ENCODE peak calls at places on chromosome 5, in five cellular contexts. One of them, this sample, is unnamed.

GRCh38 chr5:18264126-18264882 is 630.0 kb downstream of the TAF11L14 start:
- DNase-seq in DND-41: no peak
- DNase-seq in fibroblast of lung: no peak
- DNase-seq in hepatocyte: no peak
- DNase-seq in astrocyte: no peak
- DNase-seq in this sample: no peak

GRCh38 chr5:16456103-16456832 is 9.3 kb downstream of the ZNF622 start:
- DNase-seq in DND-41: peak
- DNase-seq in fibroblast of lung: peak
- DNase-seq in hepatocyte: peak
- DNase-seq in astrocyte: peak
- DNase-seq in this sample: peak

GRCh38 chr5:56814361-56814962 is 887 bp upstream of the MAP3K1 start:
- DNase-seq in DND-41: peak
- DNase-seq in fibroblast of lung: no peak
- DNase-seq in hepatocyte: peak
- DNase-seq in astrocyte: no peak
- DNase-seq in this sample: peak

GRCh38 chr5:166111021-166111420 is 2180.4 kb upstream of the WWC1 start:
- DNase-seq in DND-41: no peak
- DNase-seq in fibroblast of lung: no peak
- DNase-seq in hepatocyte: no peak
- DNase-seq in astrocyte: no peak
- DNase-seq in this sample: no peak

GRCh38 chr5:93990504-93991085 is 249.2 kb upstream of the POU5F2 start:
- DNase-seq in DND-41: no peak
- DNase-seq in fibroblast of lung: no peak
- DNase-seq in hepatocyte: no peak
- DNase-seq in astrocyte: no peak
- DNase-seq in this sample: no peak

GRCh38 chr5:169296456-169297220 is 4.3 kb downstream of the SLIT3 start:
- DNase-seq in DND-41: no peak
- DNase-seq in fibroblast of lung: peak
- DNase-seq in hepatocyte: no peak
- DNase-seq in astrocyte: peak
- DNase-seq in this sample: no peak

GRCh38 chr5:75460947-75461346 is 50.5 kb downstream of the CERT1 start:
- DNase-seq in DND-41: no peak
- DNase-seq in fibroblast of lung: no peak
- DNase-seq in hepatocyte: no peak
- DNase-seq in astrocyte: no peak
- DNase-seq in this sample: no peak

GRCh38 chr5:154370119-154370518 is 75.7 kb upstream of the SAP30L start:
- DNase-seq in DND-41: no peak
- DNase-seq in fibroblast of lung: peak
- DNase-seq in hepatocyte: no peak
- DNase-seq in astrocyte: peak
- DNase-seq in this sample: peak

GRCh38 chr5:2196416-2196815 is 313.7 kb upstream of the IRX4 start:
- DNase-seq in DND-41: no peak
- DNase-seq in fibroblast of lung: no peak
- DNase-seq in hepatocyte: no peak
- DNase-seq in astrocyte: no peak
- DNase-seq in this sample: no peak

GRCh38 chr5:95730730-95731570 is at the start of gene RHOBTB3:
- DNase-seq in DND-41: peak
- DNase-seq in fibroblast of lung: peak
- DNase-seq in hepatocyte: peak
- DNase-seq in astrocyte: peak
- DNase-seq in this sample: peak

GRCh38 chr5:107719207-107719606 is 48.5 kb upstream of the EFNA5 start:
- DNase-seq in DND-41: no peak
- DNase-seq in fibroblast of lung: no peak
- DNase-seq in hepatocyte: no peak
- DNase-seq in astrocyte: no peak
- DNase-seq in this sample: no peak

GRCh38 chr5:139862803-139863202 is 67.2 kb downstream of the PSD2 start:
- DNase-seq in DND-41: no peak
- DNase-seq in fibroblast of lung: no peak
- DNase-seq in hepatocyte: no peak
- DNase-seq in astrocyte: no peak
- DNase-seq in this sample: no peak

GRCh38 chr5:172350212-172351181 is 66.9 kb upstream of the UBTD2 start:
- DNase-seq in DND-41: no peak
- DNase-seq in fibroblast of lung: no peak
- DNase-seq in hepatocyte: no peak
- DNase-seq in astrocyte: no peak
- DNase-seq in this sample: no peak

GRCh38 chr5:56985941-56986630 is 34.2 kb upstream of the MIER3 start:
- DNase-seq in DND-41: no peak
- DNase-seq in fibroblast of lung: no peak
- DNase-seq in hepatocyte: no peak
- DNase-seq in astrocyte: no peak
- DNase-seq in this sample: peak

GRCh38 chr5:66122379-66123034 is 21.6 kb upstream of the SREK1 start:
- DNase-seq in DND-41: no peak
- DNase-seq in fibroblast of lung: peak
- DNase-seq in hepatocyte: no peak
- DNase-seq in astrocyte: peak
- DNase-seq in this sample: no peak

GRCh38 chr5:128579669-128580068 is 41.6 kb upstream of the FBN2 start:
- DNase-seq in DND-41: no peak
- DNase-seq in fibroblast of lung: peak
- DNase-seq in hepatocyte: no peak
- DNase-seq in astrocyte: peak
- DNase-seq in this sample: no peak

GRCh38 chr5:36558652-36559051 is 47.8 kb upstream of the SLC1A3 start:
- DNase-seq in DND-41: no peak
- DNase-seq in fibroblast of lung: no peak
- DNase-seq in hepatocyte: no peak
- DNase-seq in astrocyte: no peak
- DNase-seq in this sample: no peak

GRCh38 chr5:76701298-76701697 is 14.6 kb upstream of the F2R start:
- DNase-seq in DND-41: no peak
- DNase-seq in fibroblast of lung: peak
- DNase-seq in hepatocyte: no peak
- DNase-seq in astrocyte: peak
- DNase-seq in this sample: no peak

GRCh38 chr5:178545156-178545555 is 45.0 kb downstream of the COL23A1 start:
- DNase-seq in DND-41: no peak
- DNase-seq in fibroblast of lung: no peak
- DNase-seq in hepatocyte: no peak
- DNase-seq in astrocyte: no peak
- DNase-seq in this sample: no peak

DNA sequence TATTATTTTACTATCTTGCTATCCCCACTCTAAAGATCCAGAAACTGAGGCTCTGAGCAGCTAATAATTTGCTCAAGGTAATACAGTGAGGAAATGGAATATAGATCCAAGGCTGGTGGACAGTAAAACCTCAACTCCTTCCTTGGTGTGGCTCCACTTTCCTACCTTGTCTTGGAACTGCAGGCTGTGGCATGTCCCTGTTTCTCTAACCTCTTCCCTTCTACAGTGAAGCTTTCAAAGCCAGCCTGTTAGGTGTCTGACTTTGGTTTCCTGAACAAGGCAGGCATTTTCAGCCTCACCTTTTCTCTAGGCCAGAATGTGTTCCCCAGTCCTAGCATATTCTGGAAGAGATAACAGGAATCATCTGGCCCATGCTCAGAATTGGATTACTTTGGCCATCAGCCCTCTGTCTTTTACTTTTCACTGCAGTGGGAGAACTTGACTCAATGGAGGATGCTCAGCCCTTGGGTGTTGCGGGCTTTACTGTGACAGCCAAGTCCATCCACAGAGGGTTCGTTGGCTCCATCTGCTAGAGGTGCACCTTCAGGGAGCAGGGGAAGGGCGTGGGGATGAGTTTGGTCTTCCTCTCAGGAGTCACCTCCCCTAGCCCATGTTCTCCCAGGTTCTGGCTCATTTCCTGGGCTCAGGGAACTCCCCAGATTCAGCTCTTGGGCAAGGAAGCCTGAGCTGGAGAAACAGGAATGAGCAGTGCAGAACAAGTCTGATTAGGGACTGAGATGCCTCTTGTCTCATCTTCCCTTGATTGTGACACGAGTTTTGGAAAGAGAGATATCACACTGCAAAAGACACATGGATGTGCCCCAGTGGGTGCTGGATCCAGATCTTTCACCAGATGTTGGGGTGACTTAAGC is 1.1 kb downstream of the NIPAL4 start:
- DNase-seq in DND-41: no peak
- DNase-seq in fibroblast of lung: no peak
- DNase-seq in hepatocyte: no peak
- DNase-seq in astrocyte: no peak
- DNase-seq in this sample: no peak
- H2AFZ ChIP-seq in DND-41: no peak
- H2AFZ ChIP-seq in fibroblast of lung: no peak
- H2AFZ ChIP-seq in hepatocyte: no peak
- H2AFZ ChIP-seq in astrocyte: no peak
- H2AFZ ChIP-seq in this sample: no peak

GRCh38 chr5:126852916-126853315 is 76.0 kb downstream of the LMNB1 start:
- DNase-seq in DND-41: no peak
- DNase-seq in fibroblast of lung: no peak
- DNase-seq in hepatocyte: no peak
- DNase-seq in astrocyte: no peak
- DNase-seq in this sample: no peak

GRCh38 chr5:126857472-126858410 is 80.8 kb downstream of the LMNB1 start:
- DNase-seq in DND-41: no peak
- DNase-seq in fibroblast of lung: peak
- DNase-seq in hepatocyte: peak
- DNase-seq in astrocyte: peak
- DNase-seq in this sample: no peak

GRCh38 chr5:126852104-126852531 is 75.2 kb downstream of the LMNB1 start:
- DNase-seq in DND-41: no peak
- DNase-seq in fibroblast of lung: no peak
- DNase-seq in hepatocyte: no peak
- DNase-seq in astrocyte: no peak
- DNase-seq in this sample: no peak

GRCh38 chr5:126854526-126855110 is 77.7 kb downstream of the LMNB1 start:
- DNase-seq in DND-41: no peak
- DNase-seq in fibroblast of lung: no peak
- DNase-seq in hepatocyte: no peak
- DNase-seq in astrocyte: no peak
- DNase-seq in this sample: no peak

GRCh38 chr5:126855266-126855665 is 78.3 kb downstream of the LMNB1 start:
- DNase-seq in DND-41: peak
- DNase-seq in fibroblast of lung: peak
- DNase-seq in hepatocyte: no peak
- DNase-seq in astrocyte: no peak
- DNase-seq in this sample: no peak
- H3K27ac ChIP-seq in DND-41: no peak
- H3K27ac ChIP-seq in fibroblast of lung: no peak
- H3K27ac ChIP-seq in hepatocyte: no peak
- H3K27ac ChIP-seq in astrocyte: no peak
- H3K27ac ChIP-seq in this sample: no peak

GRCh38 chr5:113214026-113214425 is 220.8 kb downstream of the TSSK1B start:
- DNase-seq in DND-41: no peak
- DNase-seq in fibroblast of lung: peak
- DNase-seq in hepatocyte: no peak
- DNase-seq in astrocyte: peak
- DNase-seq in this sample: no peak
- H2AFZ ChIP-seq in DND-41: no peak
- H2AFZ ChIP-seq in fibroblast of lung: no peak
- H2AFZ ChIP-seq in hepatocyte: no peak
- H2AFZ ChIP-seq in astrocyte: no peak
- H2AFZ ChIP-seq in this sample: no peak

GRCh38 chr5:150214289-150214688 is 24.4 kb downstream of the SLC6A7 start:
- DNase-seq in DND-41: no peak
- DNase-seq in fibroblast of lung: peak
- DNase-seq in hepatocyte: no peak
- DNase-seq in astrocyte: peak
- DNase-seq in this sample: no peak
- H3K27ac ChIP-seq in DND-41: no peak
- H3K27ac ChIP-seq in fibroblast of lung: no peak
- H3K27ac ChIP-seq in hepatocyte: no peak
- H3K27ac ChIP-seq in astrocyte: peak
- H3K27ac ChIP-seq in this sample: no peak

DNA sequence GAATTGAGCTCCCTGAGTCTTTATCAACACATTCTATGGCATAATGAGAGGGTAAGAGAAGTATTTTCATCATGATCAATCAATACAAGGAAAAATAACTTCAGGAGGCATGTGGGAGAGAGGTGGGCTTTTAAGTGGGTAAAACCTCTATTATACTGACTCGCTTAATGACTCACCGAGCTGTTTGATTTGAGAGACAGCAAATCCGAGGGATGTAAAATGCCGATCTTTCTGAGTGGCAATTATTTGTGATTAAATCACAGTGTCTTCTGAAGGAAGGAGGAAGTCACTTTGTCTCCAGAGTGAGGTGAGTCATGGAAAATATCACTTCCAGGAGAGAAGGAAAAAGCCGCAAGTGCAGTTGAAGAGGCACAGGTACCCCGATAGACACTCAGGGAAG is 320.4 kb downstream of the DRD1 start:
- DNase-seq in DND-41: no peak
- DNase-seq in fibroblast of lung: no peak
- DNase-seq in hepatocyte: no peak
- DNase-seq in astrocyte: no peak
- DNase-seq in this sample: no peak
- H2AFZ ChIP-seq in DND-41: no peak
- H2AFZ ChIP-seq in fibroblast of lung: no peak
- H2AFZ ChIP-seq in hepatocyte: no peak
- H2AFZ ChIP-seq in astrocyte: no peak
- H2AFZ ChIP-seq in this sample: no peak

GRCh38 chr5:134018986-134019316 is 14.2 kb upstream of the VDAC1 start:
- DNase-seq in DND-41: no peak
- DNase-seq in fibroblast of lung: no peak
- DNase-seq in hepatocyte: no peak
- DNase-seq in astrocyte: no peak
- DNase-seq in this sample: no peak
- H3K27ac ChIP-seq in DND-41: no peak
- H3K27ac ChIP-seq in fibroblast of lung: no peak
- H3K27ac ChIP-seq in hepatocyte: peak
- H3K27ac ChIP-seq in astrocyte: no peak
- H3K27ac ChIP-seq in this sample: peak

GRCh38 chr5:34858798-34859197 is 19.8 kb downstream of the TTC23L start:
- DNase-seq in DND-41: no peak
- DNase-seq in fibroblast of lung: peak
- DNase-seq in hepatocyte: no peak
- DNase-seq in astrocyte: peak
- DNase-seq in this sample: no peak
- H2AFZ ChIP-seq in DND-41: no peak
- H2AFZ ChIP-seq in fibroblast of lung: no peak
- H2AFZ ChIP-seq in hepatocyte: no peak
- H2AFZ ChIP-seq in astrocyte: no peak
- H2AFZ ChIP-seq in this sample: no peak